ENCODE peak calls at places on chromosome 21, in four cellular contexts. C, V, B and U are unnamed samples.

GRCh38 chr21:42750737-42751530 is 97.5 kb downstream of the PDE9A start:
- DNase-seq in B (no peak), C (no peak), V (no peak), U (no peak)

GRCh38 chr21:15009964-15010363 is 54.8 kb downstream of the NRIP1 start:
- DNase-seq in V (no peak), B (no peak), C (no peak), U (no peak)

GRCh38 chr21:41322496-41323382 is 6.1 kb downstream of the FAM3B start:
- DNase-seq in V (peak; percentile 99), B (no peak), C (no peak), U (no peak)

GRCh38 chr21:35024071-35024420 is 25.1 kb downstream of the RUNX1 start:
- DNase-seq in B (no peak), V (peak; percentile 67), C (no peak), U (no peak)

GRCh38 chr21:35226302-35226701 is 177.2 kb upstream of the RUNX1 start:
- DNase-seq in B (no peak), V (peak; percentile 24), C (no peak), U (no peak)

GRCh38 chr21:28674807-28675206 is 317.9 kb downstream of the LTN1 start:
- DNase-seq in B (no peak), V (no peak), C (no peak), U (no peak)

GRCh38 chr21:16040601-16041000 is 310.8 kb downstream of the USP25 start:
- DNase-seq in B (no peak), V (peak; percentile 2), C (no peak), U (no peak)

GRCh38 chr21:34613679-34614442 is 1.1 kb downstream of the RCAN1 start:
- DNase-seq in C (no peak), B (no peak), V (no peak), U (no peak)

GRCh38 chr21:41778974-41779600 is 12.2 kb upstream of the RIPK4 start:
- DNase-seq in C (no peak), V (peak; percentile 62), B (no peak), U (no peak)

GRCh38 chr21:40166291-40166843 is 299.1 kb downstream of the PCP4 start:
- DNase-seq in V (no peak), B (no peak), C (no peak), U (no peak)

GRCh38 chr21:26072891-26073615 is 97.5 kb downstream of the APP start:
- DNase-seq in V (no peak), B (no peak), C (no peak), U (no peak)

GRCh38 chr21:38929652-38930051 is 123.9 kb downstream of the ETS2 start:
- DNase-seq in C (no peak), V (no peak), B (no peak), U (no peak)

GRCh38 chr21:39633043-39633442 is 20.3 kb downstream of the B3GALT5 start:
- DNase-seq in C (no peak), B (no peak), V (no peak), U (no peak)

GRCh38 chr21:28712396-28712795 is 280.3 kb downstream of the LTN1 start:
- DNase-seq in B (no peak), V (no peak), C (no peak), U (no peak)

GRCh38 chr21:42513985-42514882 is 582 bp downstream of the SLC37A1 start:
- DNase-seq in V (no peak), B (no peak), C (no peak), U (peak; percentile 68)

GRCh38 chr21:20030390-20030789 is 967.8 kb upstream of the NCAM2 start:
- DNase-seq in V (no peak), C (no peak), B (no peak), U (no peak)

GRCh38 chr21:30102881-30103280 is 63.7 kb downstream of the CLDN17 start:
- DNase-seq in V (no peak), B (no peak), C (no peak), U (peak; percentile 43)

DNA sequence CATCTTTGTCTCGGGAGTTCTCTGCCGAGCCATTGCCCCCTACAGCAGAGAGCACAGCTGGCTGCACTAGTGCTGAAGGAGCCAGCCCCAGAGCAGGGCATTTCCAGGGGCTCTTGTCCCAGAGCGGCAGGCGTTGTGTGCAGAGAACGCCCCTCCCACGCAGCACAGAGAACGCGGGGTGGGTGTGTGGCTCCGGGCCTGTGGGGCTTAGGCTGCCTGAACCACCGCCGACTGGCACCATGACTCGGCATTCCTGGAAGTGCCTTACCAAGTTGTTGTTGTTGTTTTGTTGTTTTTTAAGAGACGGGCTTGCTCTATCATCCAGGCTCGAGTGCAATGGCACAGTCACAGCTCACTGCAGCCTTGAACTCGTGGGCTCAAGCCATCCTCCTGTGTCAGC is 15.8 kb upstream of the DIP2A start:
- DNase-seq in C (no peak), V (no peak), B (no peak), U (no peak)
- TF ChIP-seq SUZ12 in C (no peak), V (no peak), B (no peak), U (no peak)

DNA sequence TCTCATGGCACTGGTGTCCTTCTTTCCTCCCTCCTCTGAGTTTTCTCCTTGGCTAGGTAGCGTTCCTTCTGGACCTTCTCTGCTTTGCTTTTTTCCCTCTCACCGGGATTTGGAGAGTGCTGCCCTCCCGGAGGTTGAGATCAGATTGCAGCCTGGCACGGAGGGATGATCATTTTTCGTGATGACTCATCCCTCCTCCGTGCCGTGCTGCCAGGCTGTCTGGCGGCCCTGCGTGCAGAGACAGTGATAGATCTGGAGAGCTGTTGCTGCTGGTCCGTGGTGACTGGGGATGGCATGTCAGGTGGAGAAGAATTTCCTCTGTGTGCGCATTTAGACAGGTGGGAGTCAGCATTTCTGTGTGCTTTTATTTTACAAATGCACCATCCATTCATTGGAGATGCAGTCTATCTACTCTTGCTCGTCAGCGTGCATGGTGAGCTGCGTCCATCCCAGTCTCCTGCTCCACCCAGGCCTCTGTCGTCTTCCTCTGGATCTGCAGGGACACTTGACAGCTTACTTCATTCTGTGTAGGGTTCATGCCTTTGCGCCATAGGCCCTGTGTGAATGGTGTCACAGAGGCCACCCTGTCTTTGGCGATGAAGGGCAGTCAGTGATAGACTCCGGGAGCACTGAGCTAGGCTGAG is 104.4 kb downstream of the PCBP3 start:
- DNase-seq in B (no peak), C (no peak), V (no peak), U (no peak)
- TF ChIP-seq ZNF274 in B (no peak), C (no peak), V (no peak), U (no peak)

GRCh38 chr21:44899768-44900558 is 20.7 kb downstream of the ITGB2 start:
- DNase-seq in C (no peak), B (no peak), V (no peak), U (no peak)

GRCh38 chr21:44902268-44903053 is 18.2 kb downstream of the ITGB2 start:
- DNase-seq in V (no peak), B (no peak), C (no peak), U (no peak)

GRCh38 chr21:44900559-44901251 is 20.0 kb downstream of the ITGB2 start:
- DNase-seq in C (no peak), V (no peak), B (no peak), U (no peak)

GRCh38 chr21:44903054-44903685 is 17.5 kb downstream of the ITGB2 start:
- DNase-seq in C (no peak), B (no peak), V (no peak), U (no peak)

GRCh38 chr21:44901391-44902074 is 19.2 kb downstream of the ITGB2 start:
- DNase-seq in V (no peak), C (no peak), B (no peak), U (no peak)
- TF ChIP-seq YY1 in V (no peak), C (no peak), B (no peak), U (no peak)

GRCh38 chr21:43865471-43866181 is 603 bp downstream of the AGPAT3 start:
- DNase-seq in V (no peak), B (no peak), C (no peak), U (no peak)
- TF ChIP-seq SUZ12 in V (no peak), B (no peak), C (no peak), U (no peak)

GRCh38 chr21:31553461-31553860 is 106.0 kb upstream of the SOD1 start:
- DNase-seq in V (no peak), B (no peak), C (no peak), U (no peak)

GRCh38 chr21:31552826-31553225 is 106.7 kb upstream of the SOD1 start:
- DNase-seq in C (no peak), V (no peak), B (no peak), U (no peak)

GRCh38 chr21:31555741-31556191 is 103.7 kb upstream of the SOD1 start:
- DNase-seq in B (no peak), V (no peak), C (peak; percentile 57), U (peak; percentile 75)

GRCh38 chr21:31553926-31554325 is 105.6 kb upstream of the SOD1 start:
- DNase-seq in V (no peak), C (no peak), B (no peak), U (no peak)

DNA sequence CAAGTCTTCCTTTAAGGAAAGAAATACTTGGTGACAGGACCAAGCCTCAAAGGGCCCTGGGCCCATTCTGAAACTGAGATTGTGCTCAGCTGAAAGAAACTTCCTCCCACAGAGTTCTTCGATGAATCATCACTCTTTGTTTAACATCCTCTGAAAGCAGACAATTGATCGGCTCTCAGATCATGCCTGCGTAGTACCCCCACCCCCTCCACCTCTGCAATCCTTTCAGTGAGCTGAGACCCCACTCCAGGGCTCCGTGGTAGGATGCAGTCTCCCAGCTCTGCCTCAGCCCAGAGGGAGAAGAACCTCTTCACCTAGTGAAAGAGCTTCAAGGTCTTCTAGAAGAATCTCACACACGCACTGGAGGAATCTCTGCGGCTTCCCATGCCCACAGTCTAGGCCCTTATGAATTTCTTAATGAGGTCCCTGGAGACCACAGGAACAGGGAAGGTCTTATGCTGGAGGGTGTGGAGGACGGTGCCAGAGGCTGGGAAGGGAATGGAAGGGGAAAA is 104.9 kb upstream of the SOD1 start:
- DNase-seq in C (no peak), V (no peak), B (peak; percentile 46), U (peak; percentile 72)
- TF ChIP-seq ZNF274 in C (no peak), V (no peak), B (no peak), U (no peak)